ENCODE peak calls at places on chromosomes 13 and 19, in ten cellular contexts. H, T, P, F, M, D, K, X, U and J are unnamed samples.

GRCh38 chr13:21522130-21522529 is 63.0 kb upstream of the ZDHHC20 start:
- DNase-seq in D (no peak), H (no peak), X (no peak), M (no peak), P (no peak), T (no peak), F (no peak), K (no peak), U (no peak), J (no peak)

GRCh38 chr19:38032151-38032550 is 125.1 kb downstream of the SIPA1L3 start:
- DNase-seq in U (peak; percentile 93), H (no peak), M (no peak), F (no peak), T (no peak), D (no peak), X (no peak), P (no peak), K (no peak), J (no peak)

GRCh38 chr13:100394005-100394695 is 194.4 kb downstream of the GGACT start:
- DNase-seq in T (no peak), X (no peak), H (no peak), U (peak; percentile 86), K (no peak), M (peak; percentile 86), D (no peak), P (no peak), F (no peak), J (no peak)

GRCh38 chr19:37087110-37087509 is 8.9 kb downstream of the ZNF420 start:
- DNase-seq in T (no peak), P (no peak), F (no peak), K (no peak), U (no peak), M (no peak), X (no peak), D (no peak), H (no peak), J (no peak)

GRCh38 chr19:34500656-34501120 is 19.1 kb downstream of the WTIP start:
- DNase-seq in M (no peak), U (no peak), T (no peak), K (no peak), D (no peak), H (peak; percentile 20), X (no peak), F (peak; percentile 67), P (peak; percentile 43), J (no peak)

GRCh38 chr13:74715718-74716117 is 581.5 kb upstream of the KLF12 start:
- DNase-seq in X (no peak), D (no peak), U (no peak), M (no peak), H (no peak), F (no peak), T (no peak), P (no peak), K (no peak), J (no peak)

GRCh38 chr13:113445791-113446487 is 7.3 kb downstream of the ADPRHL1 start:
- DNase-seq in D (no peak), F (peak; percentile 36), M (no peak), X (no peak), T (no peak), U (no peak), P (peak; percentile 23), K (no peak), H (no peak), J (no peak)

GRCh38 chr13:110334841-110335490 is 27.9 kb downstream of the COL4A2 start:
- DNase-seq in X (no peak), K (no peak), M (peak; percentile 89), T (no peak), F (no peak), D (no peak), H (no peak), P (no peak), U (peak; percentile 78), J (no peak)

GRCh38 chr19:17944301-17944700 is 11.5 kb downstream of the CCDC124 start:
- DNase-seq in D (no peak), P (no peak), K (no peak), H (no peak), X (peak; percentile 72), F (no peak), U (peak; percentile 67), T (no peak), M (peak; percentile 41), J (peak; percentile 83)

GRCh38 chr19:50492303-50493052 is 15.8 kb upstream of the GARIN5A start:
- DNase-seq in U (no peak), K (peak; percentile 24), P (no peak), H (no peak), M (no peak), X (no peak), T (no peak), D (no peak), F (peak; percentile 69), J (no peak)

GRCh38 chr13:105991131-105991530 is 544.3 kb downstream of the EFNB2 start:
- DNase-seq in F (no peak), P (no peak), K (no peak), X (no peak), T (no peak), M (no peak), H (no peak), D (no peak), U (no peak), J (no peak)

GRCh38 chr19:55472463-55472862 is 4.0 kb upstream of the ZNF628 start:
- DNase-seq in K (no peak), H (no peak), F (peak; percentile 45), T (no peak), M (peak; percentile 68), D (no peak), X (no peak), U (peak; percentile 86), P (no peak), J (peak; percentile 60)

GRCh38 chr13:93146584-93147292 is 79.9 kb upstream of the GPC6 start:
- DNase-seq in D (no peak), U (peak; percentile 96), K (no peak), H (no peak), X (peak; percentile 8), T (no peak), F (no peak), P (no peak), M (peak; percentile 93), J (peak; percentile 22)

GRCh38 chr19:14031719-14032480 is at the start of gene IL27RA:
- DNase-seq in K (peak; percentile 75), X (peak; percentile 35), T (peak; percentile 36), P (peak; percentile 51), F (peak; percentile 88), D (peak; percentile 78), U (peak; percentile 37), M (peak; percentile 15), H (peak; percentile 51), J (peak; percentile 13)
- H3K4me3 ChIP-seq in K (peak within 1 kb of the TSS; percentile 74), X (peak within 1 kb of the TSS; percentile 37), T (peak within 1 kb of the TSS; percentile 78), P (peak within 1 kb of the TSS; percentile 45), F (peak within 1 kb of the TSS; percentile 86), D (peak within 1 kb of the TSS; percentile 66), U (peak within 1 kb of the TSS; percentile 66), M (peak within 1 kb of the TSS; percentile 62), H (peak within 1 kb of the TSS; percentile 54), J (peak within 1 kb of the TSS; percentile 52)

DNA sequence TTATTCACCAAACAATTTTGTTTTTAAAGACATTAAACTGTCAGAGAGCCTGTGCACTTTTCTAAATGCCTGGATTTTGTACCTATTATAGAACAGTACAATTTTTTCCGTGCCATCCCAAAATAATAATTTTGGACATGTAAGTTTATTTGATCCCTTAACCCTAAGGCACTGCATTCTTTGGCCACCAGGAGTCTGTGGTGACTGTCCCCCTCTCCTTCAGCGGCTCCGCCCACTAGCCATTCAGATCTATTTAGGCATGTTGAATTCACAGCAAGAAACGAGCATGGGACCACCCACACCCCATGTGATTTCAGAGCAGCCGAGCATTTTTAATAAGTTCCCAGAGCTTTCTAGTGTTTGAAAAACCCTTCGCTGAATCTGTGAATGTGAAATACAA is 567.5 kb downstream of the MYO16 start:
- DNase-seq in D (no peak), K (peak; percentile 67), X (no peak), F (peak; percentile 79), U (no peak), P (no peak), T (no peak), M (no peak), H (no peak), J (no peak)
- TF ChIP-seq CTCF in D (no peak), K (peak; percentile 56), X (no peak), F (peak; percentile 73), U (peak; percentile 12), P (no peak), T (no peak), M (peak; percentile 42), H (no peak), J (no peak)

GRCh38 chr19:4582112-4582553 is 22.6 kb upstream of the SEMA6B start:
- DNase-seq in U (peak; percentile 21), M (no peak), P (no peak), H (no peak), D (no peak), T (no peak), X (no peak), F (no peak), K (no peak), J (no peak)

GRCh38 chr19:4584670-4585460 is 25.4 kb upstream of the SEMA6B start:
- DNase-seq in H (no peak), T (no peak), X (no peak), F (peak; percentile 84), U (no peak), K (peak; percentile 91), P (no peak), M (no peak), D (no peak), J (no peak)

GRCh38 chr19:4582980-4583842 is 23.7 kb upstream of the SEMA6B start:
- DNase-seq in P (no peak), T (no peak), H (no peak), D (no peak), F (peak; percentile 42), U (no peak), M (no peak), X (peak; percentile 64), K (no peak), J (no peak)

GRCh38 chr19:4585556-4585955 is 26.1 kb upstream of the SEMA6B start:
- DNase-seq in X (no peak), U (no peak), P (no peak), K (no peak), M (no peak), H (no peak), D (no peak), F (no peak), T (no peak), J (no peak)

DNA sequence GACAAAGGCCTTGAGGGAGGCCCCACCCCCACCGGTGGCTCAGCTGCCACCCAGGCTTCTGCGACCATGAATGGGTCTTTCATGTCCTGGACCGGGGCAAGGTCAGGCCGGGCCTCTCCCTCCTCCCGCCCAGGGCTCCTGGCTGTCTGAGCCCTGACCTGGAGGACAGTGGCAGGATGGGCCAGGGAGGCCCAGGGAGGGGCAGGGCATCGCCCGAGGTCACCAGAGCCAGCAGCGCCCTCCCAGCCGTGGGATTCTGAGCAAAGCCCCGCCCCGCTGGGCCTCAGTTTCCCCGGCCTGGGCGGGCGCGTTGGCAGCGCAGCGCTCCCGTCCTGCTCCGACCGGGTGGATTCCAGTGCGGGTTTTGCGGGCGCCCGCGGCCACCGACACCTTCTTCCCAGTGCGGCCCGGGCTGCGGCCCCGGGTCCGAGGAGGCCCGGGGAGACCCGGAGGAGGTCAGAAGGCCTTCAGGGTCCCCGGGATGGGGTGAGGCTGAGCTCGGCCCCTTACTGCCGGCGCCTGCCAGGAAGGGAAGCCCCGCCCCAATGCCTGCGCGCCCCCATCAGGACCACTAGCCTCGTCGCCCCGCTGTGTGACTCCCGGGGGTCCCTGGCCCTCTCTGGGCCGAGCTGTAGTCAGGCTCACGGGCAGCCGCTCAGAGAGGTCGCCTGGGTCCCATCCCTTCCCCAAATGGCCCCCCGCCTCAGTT is 24.6 kb upstream of the SEMA6B start:
- DNase-seq in T (no peak), F (peak; percentile 91), M (no peak), U (peak; percentile 29), X (peak; percentile 65), K (peak; percentile 78), P (no peak), D (peak; percentile 28), H (no peak), J (no peak)
- H3K27me3 ChIP-seq in T (peaks cover 13% of the 10 kb centered on the region), F (peaks cover 26% of the 10 kb centered on the region), M (peaks cover 32% of the 10 kb centered on the region), U (peaks cover 39% of the 10 kb centered on the region), X (no peaks in the 10 kb centered on the region), K (peaks cover 14% of the 10 kb centered on the region), P (peaks cover 4% of the 10 kb centered on the region), D (peaks cover 49% of the 10 kb centered on the region), H (peaks cover 97% of the 10 kb centered on the region), J (peaks cover 34% of the 10 kb centered on the region)

GRCh38 chr13:78603240-78603947 is at the start of gene POU4F1:
- DNase-seq in D (peak; percentile 62), P (no peak), H (no peak), U (no peak), X (no peak), M (no peak), F (peak; percentile 95), K (peak; percentile 93), T (no peak), J (peak; percentile 29)
- H3K4me3 ChIP-seq in D (peak within 1 kb of the TSS; percentile 32), P (peak within 1 kb of the TSS; percentile 24), H (peak within 1 kb of the TSS; percentile 50), U (no peak within 1 kb of the TSS), X (no peak within 1 kb of the TSS), M (peak within 1 kb of the TSS; percentile 30), F (peak within 1 kb of the TSS; percentile 77), K (peak within 1 kb of the TSS; percentile 49), T (peak within 1 kb of the TSS; percentile 67), J (peak within 1 kb of the TSS; percentile 24)